ENCODE peak calls at places on chromosomes 6 and 20, in seven cellular contexts. E, S, K, O, J, N and V are unnamed samples.

GRCh38 chr20:15596220-15596875 is 976.9 kb downstream of the KIF16B start:
- DNase-seq in E (no peak), N (no peak), S (no peak), K (no peak), O (no peak), J (no peak), V (no peak)

GRCh38 chr20:62052336-62052841 is 13.3 kb downstream of the TAF4 start:
- DNase-seq in O (no peak), K (peak), E (no peak), N (no peak), J (no peak), S (no peak), V (no peak)

GRCh38 chr20:35837577-35838195 is 65.9 kb downstream of the PHF20 start:
- DNase-seq in O (no peak), J (no peak), E (no peak), K (no peak), S (no peak), N (no peak), V (no peak)

GRCh38 chr6:18115356-18115755 is 7.1 kb downstream of the NHLRC1 start:
- DNase-seq in S (no peak), E (no peak), O (no peak), K (no peak), J (no peak), N (no peak), V (no peak)

GRCh38 chr6:63928613-63929012 is 293.0 kb downstream of the PHF3 start:
- DNase-seq in E (no peak), S (no peak), O (no peak), N (no peak), J (no peak), K (no peak), V (no peak)

GRCh38 chr20:7897965-7898364 is 42.3 kb downstream of the HAO1 start:
- DNase-seq in K (no peak), N (no peak), S (no peak), E (no peak), O (no peak), J (no peak), V (no peak)

GRCh38 chr20:41098703-41099250 is 38.6 kb upstream of the PLCG1 start:
- DNase-seq in J (no peak), S (no peak), K (no peak), E (no peak), N (no peak), O (no peak), V (no peak)

GRCh38 chr20:61357119-61357518 is 105.1 kb downstream of the CDH4 start:
- DNase-seq in N (no peak), O (no peak), S (no peak), E (no peak), J (no peak), K (no peak), V (no peak)

GRCh38 chr6:2771021-2771558 is 5.9 kb downstream of the WRNIP1 start:
- DNase-seq in J (no peak), S (no peak), K (no peak), N (no peak), O (no peak), E (no peak), V (no peak)

GRCh38 chr6:9520417-9521151 is 894.3 kb downstream of the TFAP2A start:
- DNase-seq in E (peak), S (no peak), N (no peak), K (no peak), O (no peak), J (no peak), V (no peak)

GRCh38 chr6:100344761-100345160 is 120.0 kb downstream of the SIM1 start:
- DNase-seq in J (no peak), K (no peak), E (no peak), O (no peak), S (no peak), N (no peak), V (no peak)

GRCh38 chr6:99995916-99996315 is 1.9 kb upstream of the MCHR2 start:
- DNase-seq in N (no peak), K (no peak), S (no peak), J (no peak), O (no peak), E (no peak), V (no peak)

GRCh38 chr20:41889871-41890224 is 271.7 kb upstream of the CHD6 start:
- DNase-seq in S (no peak), J (no peak), E (no peak), K (no peak), O (no peak), N (no peak), V (no peak)

GRCh38 chr6:166683477-166683876 is 56.4 kb upstream of the RPS6KA2 start:
- DNase-seq in K (no peak), O (no peak), S (no peak), J (no peak), N (no peak), E (no peak), V (no peak)

GRCh38 chr20:20441259-20441658 is 73.4 kb downstream of the INSM1 start:
- DNase-seq in E (no peak), O (no peak), N (no peak), K (no peak), S (no peak), J (no peak), V (no peak)

GRCh38 chr6:3753228-3753795 is 1.8 kb upstream of the PXDC1 start:
- DNase-seq in E (no peak), S (no peak), K (no peak), J (no peak), N (no peak), O (no peak), V (no peak)

GRCh38 chr20:44335675-44336074 is 1.2 kb upstream of the R3HDML start:
- DNase-seq in O (no peak), E (no peak), K (no peak), N (no peak), J (no peak), S (no peak), V (no peak)

GRCh38 chr6:158222066-158222465 is 53.9 kb downstream of the GTF2H5 start:
- DNase-seq in S (no peak), O (no peak), J (no peak), K (no peak), E (no peak), N (no peak), V (no peak)

GRCh38 chr20:38962898-38963484 is 847 bp downstream of the DHX35 start:
- DNase-seq in E (no peak), O (no peak), K (no peak), S (no peak), J (no peak), N (no peak), V (no peak)

GRCh38 chr6:149454405-149454848 is 30.4 kb downstream of the ZC3H12D start:
- DNase-seq in E (no peak), O (peak), J (peak), K (peak), S (peak), N (no peak), V (peak)

GRCh38 chr20:1391640-1392442 is 1.0 kb downstream of the FKBP1A start:
- DNase-seq in O (no peak), K (no peak), J (no peak), S (no peak), N (no peak), E (no peak), V (no peak)

GRCh38 chr6:137874204-137875001 is 7.3 kb downstream of the TNFAIP3 start:
- DNase-seq in N (no peak), K (no peak), E (peak), S (peak), J (peak), O (no peak), V (no peak)

GRCh38 chr6:15993716-15994228 is 135.1 kb upstream of the MYLIP start:
- DNase-seq in E (no peak), J (no peak), O (no peak), N (no peak), K (no peak), S (no peak), V (no peak)

GRCh38 chr20:16362642-16363041 is 210.6 kb downstream of the KIF16B start:
- DNase-seq in S (no peak), E (no peak), K (no peak), N (no peak), J (no peak), O (no peak), V (no peak)

GRCh38 chr20:32820000-32820697 is 395 bp downstream of the MAPRE1 start:
- DNase-seq in S (no peak), E (peak), O (peak), J (no peak), N (no peak), K (peak), V (no peak)

GRCh38 chr20:32823737-32824588 is 4.2 kb downstream of the MAPRE1 start:
- DNase-seq in E (no peak), K (no peak), O (no peak), J (no peak), N (no peak), S (no peak), V (no peak)

GRCh38 chr20:32822189-32822588 is 2.4 kb downstream of the MAPRE1 start:
- DNase-seq in K (no peak), N (no peak), E (no peak), O (no peak), J (no peak), S (no peak), V (no peak)

GRCh38 chr20:32823078-32823477 is 3.3 kb downstream of the MAPRE1 start:
- DNase-seq in S (no peak), N (no peak), J (no peak), O (no peak), E (peak), K (no peak), V (no peak)

GRCh38 chr20:32820698-32821378 is 1.1 kb downstream of the MAPRE1 start:
- DNase-seq in O (peak), N (no peak), J (peak), S (no peak), K (no peak), E (no peak), V (peak)
- H3K27ac ChIP-seq in O (peak), N (peak), J (peak), S (peak), K (peak), E (peak), V (peak)

GRCh38 chr6:150756170-150756569 is 109.3 kb upstream of the MTHFD1L start:
- DNase-seq in J (no peak), O (no peak), N (no peak), S (no peak), E (no peak), K (no peak), V (no peak)
- TF ChIP-seq EP300 in J (no peak), O (no peak), N (no peak), S (no peak), E (no peak), K (no peak), V (no peak)

DNA sequence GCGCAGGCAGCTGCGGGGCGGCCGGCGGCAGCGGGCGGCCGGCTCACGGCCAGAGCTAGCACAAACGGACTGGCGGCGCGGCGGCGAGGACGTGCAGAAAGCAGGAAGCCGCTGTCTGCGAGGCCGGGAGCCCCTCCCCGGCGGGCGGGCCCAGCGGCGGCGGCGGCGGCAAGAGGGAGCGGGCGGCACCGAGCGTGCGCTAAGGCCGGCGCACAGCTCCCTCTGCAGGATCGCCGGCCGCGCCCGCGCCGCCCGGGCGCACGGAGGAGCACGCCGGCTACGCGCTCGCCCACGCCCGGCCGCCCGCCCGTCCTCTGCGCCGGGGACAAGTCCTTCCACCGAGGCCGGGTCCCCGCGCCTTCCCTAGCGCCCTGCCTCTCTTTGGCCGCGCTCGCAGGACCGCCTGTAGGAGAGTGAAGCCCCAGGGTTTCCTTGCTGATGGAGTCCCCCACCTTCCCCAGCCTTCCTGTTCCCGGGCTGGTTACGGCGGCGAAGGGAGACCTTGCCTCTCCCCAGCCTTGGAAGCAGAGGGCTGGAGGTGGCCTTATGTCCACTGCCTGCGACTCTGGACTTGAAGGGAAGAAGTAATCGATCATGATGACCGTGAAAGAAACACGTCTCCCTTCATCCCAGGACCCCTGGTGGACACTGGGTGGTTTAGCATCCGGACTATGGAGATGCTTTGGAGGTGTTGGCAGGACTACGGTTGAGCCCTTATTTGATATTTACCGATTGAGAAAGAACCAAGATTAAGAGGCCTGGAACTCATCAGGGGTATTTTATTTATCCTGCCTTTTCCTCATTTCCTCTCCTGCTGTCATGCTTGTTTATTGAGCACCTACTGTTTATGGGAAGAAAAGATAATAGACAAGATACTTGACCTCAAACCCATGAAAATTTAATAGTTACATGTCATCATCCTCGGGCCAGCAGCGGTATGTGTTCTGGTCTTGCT is at the start of gene PREP:
- DNase-seq in N (no peak), O (peak), E (peak), S (peak), K (peak), J (peak), V (peak)
- TF ChIP-seq POLR2A in N (no peak), O (no peak), E (peak), S (no peak), K (no peak), J (no peak), V (no peak)

GRCh38 chr20:34526466-34526865 is 10.2 kb downstream of the DYNLRB1 start:
- DNase-seq in K (peak), E (no peak), O (no peak), N (no peak), J (no peak), S (no peak), V (no peak)
- H3K27ac ChIP-seq in K (peak), E (peak), O (no peak), N (no peak), J (peak), S (peak), V (peak)

GRCh38 chr6:88972504-88973423 is 9.3 kb upstream of the RNGTT start:
- DNase-seq in J (no peak), N (no peak), S (no peak), E (no peak), K (no peak), O (no peak), V (no peak)
- TF ChIP-seq EP300 in J (no peak), N (no peak), S (no peak), E (no peak), K (no peak), O (no peak), V (no peak)

GRCh38 chr20:52490715-52491430 is 299.3 kb upstream of the ZFP64 start:
- DNase-seq in J (no peak), S (no peak), E (peak), K (no peak), N (no peak), O (no peak), V (no peak)

GRCh38 chr20:52497731-52498130 is 306.2 kb upstream of the ZFP64 start:
- DNase-seq in K (no peak), J (no peak), E (no peak), S (no peak), N (no peak), O (no peak), V (no peak)

GRCh38 chr20:52494244-52494643 is 302.7 kb upstream of the ZFP64 start:
- DNase-seq in N (no peak), K (no peak), E (peak), S (no peak), J (no peak), O (no peak), V (no peak)

GRCh38 chr20:52496191-52496590 is 304.6 kb upstream of the ZFP64 start:
- DNase-seq in J (no peak), N (no peak), E (no peak), O (no peak), K (no peak), S (no peak), V (no peak)

DNA sequence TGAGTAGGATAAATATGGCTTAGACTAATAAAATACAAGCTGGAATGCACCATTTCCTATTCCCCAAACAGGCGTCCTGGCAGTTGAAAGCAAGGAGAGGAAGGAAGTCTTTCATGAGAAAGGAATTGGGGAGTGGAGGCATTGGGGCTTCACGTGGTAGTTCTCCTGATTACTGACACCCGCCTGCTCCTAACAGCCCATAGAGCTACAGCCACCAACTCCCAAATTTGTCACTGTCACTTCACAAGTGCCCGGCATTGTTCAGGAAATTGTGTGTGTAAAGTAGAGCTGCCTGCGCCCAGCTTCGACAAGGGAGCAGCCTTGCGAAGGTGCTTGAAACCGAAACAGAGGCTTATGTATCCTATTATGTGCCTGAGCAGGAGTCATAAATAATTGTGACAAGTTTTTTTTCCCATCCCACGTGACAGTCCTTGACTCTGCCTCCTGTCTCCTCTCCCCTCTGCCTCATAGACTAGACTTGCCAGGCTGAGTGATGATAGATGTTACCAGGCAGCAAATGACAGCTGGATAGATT is 301.7 kb upstream of the ZFP64 start:
- DNase-seq in S (no peak), J (no peak), K (no peak), O (no peak), N (no peak), E (no peak), V (no peak)
- TF ChIP-seq POLR2A in S (no peak), J (no peak), K (no peak), O (no peak), N (no peak), E (no peak), V (no peak)

GRCh38 chr20:54076259-54076658 is 5.9 kb upstream of the BCAS1 start:
- DNase-seq in J (no peak), E (no peak), O (no peak), K (no peak), N (no peak), S (no peak), V (no peak)
- H3K27ac ChIP-seq in J (no peak), E (no peak), O (no peak), K (no peak), N (no peak), S (no peak), V (no peak)